ENCODE peak calls at places on chromosomes 1 and 21, in nine cellular contexts. J is fibroblast of the conjunctiva; U is hypothalamus; Z is CD4-positive, alpha-beta T cell; R is DMS79 treated with DMSO at 0.1 percent for 48 hours; I is NT2/D1; F is kidney glomerular epithelial cell; B is uterus; H is astrocyte of the spinal cord. C is an unnamed sample.

GRCh38 chr1:167161242-167161641 is 59.4 kb upstream of the POU2F1 start:
- DNase-seq in R (no peak), F (no peak), I (no peak), B (no peak), H (no peak), J (no peak), Z (no peak), U (no peak), C (no peak)

GRCh38 chr21:42563261-42564045 is 49.8 kb downstream of the SLC37A1 start:
- DNase-seq in B (peak), J (no peak), R (no peak), Z (peak), I (no peak), F (no peak), H (no peak), U (no peak), C (no peak)

GRCh38 chr1:185480545-185480944 is 163.5 kb upstream of the IVNS1ABP start:
- DNase-seq in H (no peak), Z (no peak), J (no peak), I (no peak), F (no peak), U (no peak), B (no peak), R (no peak), C (no peak)

GRCh38 chr1:54558434-54559030 is 10.5 kb downstream of the ACOT11 start:
- DNase-seq in J (no peak), B (no peak), I (no peak), U (no peak), F (no peak), R (no peak), Z (no peak), H (no peak), C (no peak)

GRCh38 chr1:211783897-211784296 is 46.7 kb downstream of the LPGAT1 start:
- DNase-seq in Z (no peak), R (no peak), B (no peak), J (no peak), U (no peak), H (no peak), F (no peak), I (no peak), C (no peak)

GRCh38 chr1:199667079-199667478 is 360.4 kb upstream of the NR5A2 start:
- DNase-seq in I (no peak), F (no peak), Z (no peak), H (no peak), R (no peak), J (no peak), B (no peak), U (no peak), C (peak)

GRCh38 chr1:205989786-205990185 is 13.4 kb downstream of the RAB7B start:
- DNase-seq in U (no peak), J (no peak), F (no peak), H (no peak), B (no peak), R (no peak), I (no peak), Z (no peak), C (no peak)

GRCh38 chr1:6584126-6585080 is 4.6 kb downstream of the ZBTB48 start:
- DNase-seq in R (no peak), U (no peak), Z (no peak), B (no peak), J (no peak), F (no peak), H (no peak), I (no peak), C (no peak)

GRCh38 chr1:156693858-156694562 is 11.4 kb downstream of the CRABP2 start:
- DNase-seq in H (no peak), I (no peak), R (peak), J (no peak), F (no peak), B (no peak), Z (no peak), U (no peak), C (no peak)

GRCh38 chr1:6144622-6145021 is 35.5 kb downstream of the CHD5 start:
- DNase-seq in I (no peak), R (no peak), H (no peak), B (no peak), Z (no peak), F (no peak), J (no peak), U (no peak), C (no peak)

GRCh38 chr21:33135925-33136324 is 66.0 kb downstream of the OLIG1 start:
- DNase-seq in Z (no peak), J (no peak), U (no peak), B (no peak), I (no peak), H (no peak), R (peak), F (no peak), C (peak)

GRCh38 chr1:169451425-169451824 is 24.2 kb upstream of the CCDC181 start:
- DNase-seq in Z (no peak), B (no peak), F (no peak), R (no peak), I (no peak), U (no peak), J (no peak), H (no peak), C (no peak)

GRCh38 chr1:234975122-234975940 is 153.3 kb downstream of the TOMM20 start:
- DNase-seq in H (peak), J (peak), B (peak), U (no peak), Z (no peak), I (no peak), F (peak), R (peak), C (peak)

GRCh38 chr1:8540266-8540926 is 222.5 kb downstream of the SLC45A1 start:
- DNase-seq in Z (no peak), F (peak), H (peak), I (no peak), R (no peak), B (peak), J (peak), U (no peak), C (peak)

GRCh38 chr1:117605811-117606607 is at the start of gene TENT5C:
- DNase-seq in H (peak), I (peak), J (peak), R (peak), B (peak), F (peak), U (peak), Z (peak), C (peak)

GRCh38 chr1:50978144-50978851 is 8.3 kb downstream of the CDKN2C start:
- DNase-seq in B (peak), R (peak), J (no peak), F (peak), Z (no peak), I (peak), U (peak), H (peak), C (peak)

GRCh38 chr21:37159053-37159776 is 86.2 kb downstream of the TTC3 start:
- DNase-seq in Z (no peak), I (no peak), U (no peak), J (no peak), H (no peak), B (no peak), R (no peak), F (no peak), C (no peak)

GRCh38 chr21:43338951-43339350 is 88.0 kb downstream of the SIK1 start:
- DNase-seq in F (no peak), H (no peak), R (no peak), I (no peak), U (no peak), J (no peak), B (no peak), Z (no peak), C (no peak)

GRCh38 chr1:74767490-74767889 is 34.5 kb downstream of the TYW3 start:
- DNase-seq in B (no peak), H (no peak), R (no peak), U (no peak), I (peak), Z (no peak), F (no peak), J (peak), C (no peak)

GRCh38 chr21:45364464-45365185 is 40.3 kb upstream of the COL18A1 start:
- DNase-seq in H (no peak), Z (no peak), I (no peak), F (peak), R (no peak), U (no peak), J (peak), B (peak), C (no peak)

GRCh38 chr1:147545133-147545532 is 3.8 kb downstream of the BCL9 start:
- DNase-seq in J (peak), I (no peak), F (peak), U (no peak), H (peak), Z (peak), B (peak), R (peak), C (peak)

GRCh38 chr1:28176492-28177470 is at the start of gene PTAFR:
- DNase-seq in F (no peak), I (no peak), H (no peak), U (no peak), Z (no peak), R (no peak), B (no peak), J (no peak), C (no peak)

GRCh38 chr1:31798433-31799195 is 17.2 kb downstream of the SPOCD1 start:
- DNase-seq in U (no peak), J (peak), F (peak), R (no peak), I (no peak), Z (no peak), H (peak), B (no peak), C (no peak)

GRCh38 chr1:34695580-34695979 is 59.3 kb upstream of the GJB5 start:
- DNase-seq in R (peak), F (no peak), B (no peak), H (no peak), Z (no peak), J (no peak), U (no peak), I (no peak), C (peak)

C was measured in NCI-H510A.